ENCODE peak calls at places on chromosomes 1 and 21, in eight cellular contexts. B, G, E, X, O, I, D and S are unnamed samples.

GRCh38 chr21:44899768-44900558 is 20.7 kb downstream of the ITGB2 start:
- DNase-seq in X (no peak), E (no peak), I (no peak), D (no peak), O (no peak), B (no peak), G (no peak), S (no peak)

GRCh38 chr1:206508956-206509355 is 1.6 kb downstream of the RASSF5 start:
- DNase-seq in D (no peak), O (peak), I (no peak), X (peak), G (no peak), E (no peak), B (no peak), S (no peak)

GRCh38 chr1:46535063-46535462 is 16.4 kb downstream of the KNCN start:
- DNase-seq in X (peak), D (peak), O (peak), B (peak), G (no peak), E (peak), I (peak), S (peak)

GRCh38 chr1:179230251-179230650 is 774 bp upstream of the ABL2 start:
- DNase-seq in I (no peak), B (no peak), G (no peak), O (no peak), D (no peak), E (no peak), X (peak), S (no peak)

GRCh38 chr1:8239039-8239305 is 78.9 kb upstream of the SLC45A1 start:
- DNase-seq in X (peak), D (peak), I (peak), B (peak), G (no peak), E (peak), O (no peak), S (peak)

GRCh38 chr1:15426492-15427279 is 11.6 kb upstream of the CTRC start:
- DNase-seq in I (peak), X (peak), E (no peak), B (peak), O (no peak), G (no peak), D (no peak), S (no peak)

GRCh38 chr1:248366609-248367008 is 5.1 kb downstream of the OR2T4 start:
- DNase-seq in D (no peak), E (no peak), G (no peak), B (no peak), X (no peak), O (no peak), I (no peak), S (no peak)

GRCh38 chr1:182206628-182207239 is 145.2 kb upstream of the ZNF648 start:
- DNase-seq in G (no peak), I (no peak), B (peak), D (no peak), O (peak), X (no peak), E (no peak), S (no peak)

GRCh38 chr1:100034465-100034864 is 64.7 kb downstream of the SLC35A3 start:
- DNase-seq in E (no peak), D (peak), O (peak), X (peak), I (no peak), G (peak), B (no peak), S (no peak)

GRCh38 chr21:44927587-44928461 is 7.1 kb upstream of the ITGB2 start:
- DNase-seq in G (peak), E (no peak), X (peak), O (no peak), D (no peak), I (no peak), B (peak), S (peak)

GRCh38 chr1:233006582-233006981 is 56.2 kb downstream of the NTPCR start:
- DNase-seq in I (no peak), G (no peak), O (no peak), D (no peak), X (no peak), E (no peak), B (no peak), S (no peak)

GRCh38 chr1:217562229-217562878 is 68.5 kb downstream of the GPATCH2 start:
- DNase-seq in G (no peak), I (no peak), B (no peak), O (no peak), X (peak), D (no peak), E (no peak), S (peak)

GRCh38 chr21:38112219-38112789 is 144.5 kb upstream of the KCNJ15 start:
- DNase-seq in G (no peak), E (no peak), X (no peak), D (no peak), O (no peak), I (no peak), B (no peak), S (no peak)

GRCh38 chr1:179807691-179808485 is 64.8 kb downstream of the FAM163A start:
- DNase-seq in D (no peak), O (no peak), G (no peak), B (no peak), I (no peak), E (no peak), X (no peak), S (no peak)

GRCh38 chr1:208054485-208054884 is 143.6 kb upstream of the CD34 start:
- DNase-seq in X (no peak), E (no peak), B (no peak), I (no peak), D (no peak), O (no peak), G (no peak), S (no peak)

GRCh38 chr1:151175036-151175741 is 592 bp downstream of the TMOD4 start:
- DNase-seq in G (no peak), O (no peak), B (no peak), E (no peak), D (no peak), X (no peak), I (no peak), S (no peak)

GRCh38 chr1:31432592-31433395 is 19.8 kb downstream of the SERINC2 start:
- DNase-seq in B (no peak), X (no peak), G (no peak), E (no peak), O (no peak), I (no peak), D (no peak), S (no peak)

GRCh38 chr1:211613108-211613947 is 34.4 kb upstream of the SLC30A1 start:
- DNase-seq in I (no peak), D (peak), O (peak), B (peak), E (peak), G (no peak), X (peak), S (peak)

GRCh38 chr1:188188317-188188716 is 1359.6 kb downstream of the PLA2G4A start:
- DNase-seq in I (no peak), G (no peak), E (no peak), D (no peak), X (no peak), O (no peak), B (no peak), S (no peak)

GRCh38 chr1:34694383-34694782 is 60.5 kb upstream of the GJB5 start:
- DNase-seq in D (no peak), I (no peak), E (no peak), B (no peak), G (no peak), X (no peak), O (no peak), S (no peak)

GRCh38 chr1:43817304-43817939 is 110.1 kb downstream of the ST3GAL3 start:
- DNase-seq in X (no peak), G (no peak), I (no peak), D (no peak), B (no peak), E (no peak), O (no peak), S (no peak)

GRCh38 chr1:170309389-170310013 is 163.7 kb downstream of the NTMT2 start:
- DNase-seq in B (no peak), G (no peak), X (no peak), O (peak), E (no peak), I (no peak), D (no peak), S (no peak)

GRCh38 chr1:187790724-187791123 is 962.0 kb downstream of the PLA2G4A start:
- DNase-seq in G (no peak), B (no peak), D (no peak), E (no peak), X (no peak), O (no peak), I (no peak), S (no peak)

GRCh38 chr21:15826147-15826780 is 96.5 kb downstream of the USP25 start:
- DNase-seq in D (peak), B (peak), E (no peak), X (peak), I (peak), O (peak), G (peak), S (peak)

GRCh38 chr1:11341881-11342552 is 69.0 kb downstream of the UBIAD1 start:
- DNase-seq in B (no peak), X (peak), O (no peak), G (no peak), E (no peak), I (no peak), D (no peak), S (no peak)

GRCh38 chr1:159088050-159088449 is 11.5 kb upstream of the AIM2 start:
- DNase-seq in D (no peak), O (no peak), X (no peak), G (no peak), B (no peak), E (no peak), I (no peak), S (no peak)

GRCh38 chr21:41433566-41433965 is 7.5 kb downstream of the MX1 start:
- DNase-seq in I (no peak), B (no peak), E (no peak), O (no peak), X (no peak), D (no peak), G (no peak), S (no peak)

GRCh38 chr21:37915941-37916794 is at the start of gene KCNJ6:
- DNase-seq in D (peak), G (no peak), B (no peak), O (peak), I (peak), X (no peak), E (no peak), S (no peak)

GRCh38 chr1:55781944-55782482 is 566.8 kb upstream of the USP24 start:
- DNase-seq in O (no peak), G (no peak), I (no peak), E (peak), B (peak), X (no peak), D (no peak), S (no peak)

GRCh38 chr1:113396585-113396984 is 6.3 kb downstream of the MAGI3 start:
- DNase-seq in I (no peak), E (no peak), D (no peak), G (no peak), B (no peak), X (no peak), O (no peak), S (peak)

GRCh38 chr21:43687566-43688395 is 28.4 kb downstream of the RRP1B start:
- DNase-seq in O (no peak), E (no peak), I (no peak), X (no peak), G (no peak), B (no peak), D (no peak), S (no peak)

GRCh38 chr1:3857791-3858129 is 484 bp downstream of the DFFB start:
- DNase-seq in O (peak), G (no peak), B (no peak), X (no peak), D (peak), E (no peak), I (no peak), S (no peak)
- H3K27ac ChIP-seq in O (peak), G (peak), B (peak), X (peak), D (no peak), E (peak), I (peak), S (no peak)

GRCh38 chr1:224730540-224730939 is 114.4 kb downstream of the CNIH3 start:
- DNase-seq in X (no peak), D (no peak), O (no peak), I (no peak), B (no peak), G (no peak), E (no peak), S (no peak)
- H3K27ac ChIP-seq in X (no peak), D (no peak), O (no peak), I (no peak), B (no peak), G (no peak), E (no peak), S (peak)

DNA sequence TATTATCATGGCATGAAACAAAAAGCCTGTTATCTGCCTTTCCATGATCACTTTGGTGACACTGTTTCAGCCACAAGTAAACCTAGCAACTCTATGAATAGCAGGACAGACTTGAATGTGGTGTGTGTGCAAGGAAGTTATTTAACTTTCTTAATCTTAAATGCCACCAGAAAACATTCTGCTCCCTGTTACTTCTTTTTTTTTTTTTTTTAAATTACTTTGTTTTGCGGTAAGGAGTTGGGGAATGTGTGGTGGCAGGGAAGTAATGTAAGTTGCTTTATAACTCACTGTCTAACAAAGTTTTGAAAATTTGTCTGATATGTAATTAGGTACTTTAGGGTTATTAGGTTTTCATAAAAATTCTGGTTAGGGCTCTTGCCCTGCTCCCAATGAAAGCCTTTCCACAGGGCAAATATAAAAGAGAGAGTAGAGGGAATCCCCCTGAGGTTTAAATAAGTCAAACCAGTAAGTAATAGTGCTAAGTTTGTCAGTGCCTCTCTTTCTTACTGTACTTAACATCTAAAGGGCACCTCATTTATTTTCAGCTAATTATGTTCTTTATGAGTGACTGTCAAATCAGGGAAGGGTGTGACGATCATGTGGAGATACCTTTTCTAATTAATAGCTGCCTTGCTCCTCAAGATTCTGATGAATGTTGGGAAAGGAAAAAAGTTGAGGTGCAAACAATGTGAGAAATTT is 39.5 kb downstream of the RASAL2 start:
- DNase-seq in B (no peak), D (no peak), E (no peak), X (no peak), G (no peak), O (no peak), I (no peak), S (no peak)
- H3K27ac ChIP-seq in B (no peak), D (peak), E (no peak), X (no peak), G (no peak), O (no peak), I (no peak), S (no peak)

GRCh38 chr1:108892356-108893140 is 15.8 kb downstream of the GPSM2 start:
- DNase-seq in I (no peak), O (no peak), X (no peak), B (no peak), D (no peak), G (no peak), E (no peak), S (no peak)
- H3K27ac ChIP-seq in I (no peak), O (no peak), X (no peak), B (no peak), D (no peak), G (no peak), E (no peak), S (no peak)

GRCh38 chr1:45512641-45513054 is 9.0 kb downstream of the PRDX1 start:
- DNase-seq in B (peak), G (peak), D (peak), I (peak), X (peak), O (peak), E (peak), S (peak)

GRCh38 chr1:45518910-45519309 is 2.8 kb downstream of the PRDX1 start:
- DNase-seq in E (no peak), X (peak), D (no peak), I (no peak), B (no peak), G (no peak), O (no peak), S (no peak)

GRCh38 chr1:45521413-45522323 is at the start of gene PRDX1:
- DNase-seq in G (peak), E (peak), D (peak), B (peak), I (peak), X (peak), O (peak), S (peak)

GRCh38 chr1:45510972-45511527 is 10.6 kb downstream of the PRDX1 start:
- DNase-seq in G (no peak), B (no peak), E (no peak), O (no peak), I (no peak), D (no peak), X (no peak), S (no peak)

DNA sequence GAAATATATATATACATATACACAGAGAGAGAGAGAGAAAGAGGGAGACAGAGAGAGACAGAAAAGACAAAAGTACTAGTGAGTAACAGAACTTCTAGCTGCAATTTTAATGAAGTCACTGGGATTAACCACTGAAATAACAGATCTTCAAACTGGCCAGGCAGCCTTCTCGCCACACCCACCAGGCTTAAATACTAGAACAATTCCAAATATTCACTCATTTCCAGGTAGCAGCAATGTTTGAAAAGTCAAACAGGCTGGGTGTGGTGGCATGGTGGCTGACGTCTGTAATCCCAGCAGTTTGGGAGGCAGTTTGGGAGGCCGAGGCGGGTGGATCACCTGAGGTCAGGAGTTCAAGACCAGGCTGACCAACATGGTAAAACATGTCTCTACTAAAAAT is 5.2 kb downstream of the PRDX1 start:
- DNase-seq in O (no peak), X (no peak), G (no peak), D (no peak), B (no peak), I (no peak), E (no peak), S (peak)
- H3K27ac ChIP-seq in O (peak), X (no peak), G (no peak), D (peak), B (no peak), I (no peak), E (no peak), S (peak)

GRCh38 chr1:39104158-39105060 is 78.3 kb downstream of the NDUFS5 start:
- DNase-seq in E (no peak), X (peak), O (peak), G (no peak), D (peak), I (peak), B (peak), S (no peak)

GRCh38 chr1:39102537-39103320 is 76.6 kb downstream of the NDUFS5 start:
- DNase-seq in O (peak), B (peak), I (no peak), E (no peak), X (peak), G (peak), D (peak), S (peak)

GRCh38 chr1:39105841-39106765 is 80.0 kb downstream of the NDUFS5 start:
- DNase-seq in G (no peak), E (no peak), O (peak), I (peak), X (peak), D (peak), B (peak), S (no peak)

GRCh38 chr1:39105061-39105840 is 79.1 kb downstream of the NDUFS5 start:
- DNase-seq in G (peak), E (no peak), D (peak), X (peak), I (peak), O (peak), B (peak), S (peak)

GRCh38 chr1:39103321-39104157 is 77.4 kb downstream of the NDUFS5 start:
- DNase-seq in G (no peak), O (no peak), E (no peak), B (no peak), X (no peak), I (no peak), D (no peak), S (peak)
- H3K27ac ChIP-seq in G (no peak), O (no peak), E (peak), B (peak), X (no peak), I (peak), D (peak), S (peak)

GRCh38 chr1:201346987-201347386 is 30.5 kb downstream of the TNNT2 start:
- DNase-seq in X (no peak), I (no peak), D (no peak), B (no peak), O (no peak), G (no peak), E (no peak), S (no peak)

GRCh38 chr1:201345081-201345355 is 32.5 kb downstream of the TNNT2 start:
- DNase-seq in X (no peak), E (no peak), O (no peak), I (no peak), G (no peak), B (no peak), D (no peak), S (no peak)

GRCh38 chr1:201348211-201348566 is 29.3 kb downstream of the TNNT2 start:
- DNase-seq in E (no peak), O (peak), B (peak), X (peak), G (no peak), I (peak), D (peak), S (peak)

GRCh38 chr1:201347498-201348210 is 29.8 kb downstream of the TNNT2 start:
- DNase-seq in X (no peak), G (no peak), D (peak), O (no peak), E (no peak), I (no peak), B (no peak), S (no peak)

DNA sequence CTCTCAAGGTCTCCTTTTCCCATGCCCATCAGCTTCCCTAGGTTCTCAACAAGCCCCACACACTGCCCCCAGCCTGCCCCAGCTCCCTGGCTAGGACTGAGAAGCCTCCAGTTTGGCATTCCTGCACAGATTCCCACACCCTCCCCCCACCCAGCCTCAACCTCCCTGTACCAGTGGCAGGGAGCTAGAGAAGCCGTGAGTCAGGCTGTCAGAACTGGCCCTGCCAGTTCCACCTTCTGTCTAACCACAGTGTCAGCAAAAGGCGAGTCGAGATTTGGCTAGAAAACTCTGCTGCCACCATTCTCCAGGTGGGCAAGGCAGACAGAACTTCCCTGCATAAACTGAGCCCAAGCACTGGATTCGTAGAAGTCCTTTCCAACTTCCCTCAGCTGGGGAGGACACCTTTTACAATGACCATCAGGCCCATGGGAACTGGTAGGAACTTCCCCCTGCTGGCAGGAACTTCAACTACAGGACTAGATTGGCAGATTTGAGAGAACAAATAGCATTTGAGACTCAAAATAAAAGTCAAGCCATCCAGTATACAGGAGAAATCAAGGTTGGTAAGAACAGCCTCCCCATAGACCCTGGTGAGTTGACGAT is 31.0 kb downstream of the TNNT2 start:
- DNase-seq in D (peak), X (peak), O (peak), G (no peak), I (peak), B (peak), E (no peak), S (peak)
- H3K27ac ChIP-seq in D (no peak), X (no peak), O (no peak), G (no peak), I (no peak), B (no peak), E (no peak), S (no peak)